ENCODE peak calls at places on chromosomes 12 and 14, in seven cellular contexts. Z, T, I, N, X, J and U are unnamed samples.

GRCh38 chr12:116604151-116604550 is 45.0 kb downstream of the MAP1LC3B2 start:
- DNase-seq in Z (no peak), T (no peak), I (peak; percentile 38), N (no peak), X (no peak), J (no peak), U (peak; percentile 38)

GRCh38 chr12:43306066-43306465 is 245.9 kb downstream of the ADAMTS20 start:
- DNase-seq in Z (no peak), T (peak; percentile 99), I (no peak), N (no peak), X (peak; percentile 29), J (no peak), U (peak; percentile 72)

GRCh38 chr12:88388566-88389269 is 191.6 kb downstream of the KITLG start:
- DNase-seq in Z (no peak), T (peak; percentile 47), I (no peak), N (no peak), X (no peak), J (no peak), U (no peak)

GRCh38 chr12:56297400-56297799 is 2.7 kb downstream of the CS start:
- DNase-seq in Z (no peak), T (no peak), I (no peak), N (no peak), X (peak; percentile 84), J (no peak), U (no peak)

GRCh38 chr12:15152456-15152855 is 68.8 kb downstream of the RERG start:
- DNase-seq in Z (no peak), T (no peak), I (no peak), N (no peak), X (no peak), J (no peak), U (peak; percentile 42)

GRCh38 chr12:40559865-40560264 is 132.4 kb upstream of the CNTN1 start:
- DNase-seq in Z (no peak), T (no peak), I (no peak), N (no peak), X (no peak), J (no peak), U (no peak)

GRCh38 chr12:64627781-64628180 is 17.5 kb downstream of the RASSF3 start:
- DNase-seq in Z (no peak), T (peak; percentile 95), I (no peak), N (no peak), X (no peak), J (no peak), U (peak; percentile 58)

GRCh38 chr14:95620659-95621059 is 65.6 kb upstream of the TCL1B start:
- DNase-seq in Z (no peak), T (no peak), I (no peak), N (no peak), X (no peak), J (no peak), U (no peak)

GRCh38 chr12:90945070-90945649 is 9.8 kb downstream of the CCER1 start:
- DNase-seq in Z (no peak), T (peak; percentile 49), I (no peak), N (no peak), X (no peak), J (no peak), U (peak; percentile 47)

GRCh38 chr14:105660816-105661531 is 134.6 kb downstream of the TMEM121 start:
- DNase-seq in Z (no peak), T (no peak), I (no peak), N (no peak), X (no peak), J (no peak), U (no peak)

GRCh38 chr12:130031571-130032189 is 127.9 kb upstream of the TMEM132D start:
- DNase-seq in Z (peak; percentile 59), T (no peak), I (peak; percentile 84), N (peak; percentile 66), X (peak; percentile 58), J (peak; percentile 91), U (peak; percentile 3)

GRCh38 chr12:107320929-107321618 is 227.7 kb upstream of the CRY1 start:
- DNase-seq in Z (no peak), T (peak; percentile 26), I (peak; percentile 60), N (no peak), X (no peak), J (peak; percentile 70), U (no peak)

GRCh38 chr14:20719777-20720176 is 25.9 kb upstream of the EDDM3A start:
- DNase-seq in Z (no peak), T (no peak), I (no peak), N (no peak), X (no peak), J (no peak), U (no peak)

GRCh38 chr14:103528158-103528511 is 861 bp upstream of the TRMT61A start:
- DNase-seq in Z (no peak), T (no peak), I (no peak), N (no peak), X (no peak), J (no peak), U (peak; percentile 41)

GRCh38 chr12:115191342-115191741 is 507.4 kb upstream of the TBX3 start:
- DNase-seq in Z (no peak), T (no peak), I (no peak), N (no peak), X (no peak), J (no peak), U (no peak)

GRCh38 chr14:67555518-67556090 is 22.5 kb downstream of the PLEKHH1 start:
- DNase-seq in Z (no peak), T (no peak), I (no peak), N (no peak), X (no peak), J (no peak), U (no peak)

GRCh38 chr12:92619730-92620684 is 82.8 kb upstream of the PLEKHG7 start:
- DNase-seq in Z (no peak), T (no peak), I (no peak), N (no peak), X (no peak), J (no peak), U (peak; percentile 34)

GRCh38 chr12:2682301-2683282 is 112.2 kb upstream of the FKBP4 start:
- DNase-seq in Z (no peak), T (peak; percentile 54), I (peak; percentile 90), N (peak; percentile 26), X (peak; percentile 27), J (peak; percentile 91), U (peak; percentile 62)

GRCh38 chr12:25155031-25155576 is 39.9 kb downstream of the DNAI7 start:
- DNase-seq in Z (no peak), T (peak; percentile 87), I (peak; percentile 34), N (peak; percentile 6), X (no peak), J (no peak), U (peak; percentile 59)

GRCh38 chr12:132866251-132866828 is 21.1 kb downstream of the CHFR start:
- DNase-seq in Z (no peak), T (peak; percentile 73), I (peak; percentile 85), N (no peak), X (peak; percentile 67), J (no peak), U (peak; percentile 80)

GRCh38 chr14:102817942-102818940 is 41.0 kb downstream of the TRAF3 start:
- DNase-seq in Z (no peak), T (peak; percentile 54), I (no peak), N (no peak), X (no peak), J (no peak), U (no peak)

GRCh38 chr12:101608301-101609133 is 13.7 kb downstream of the MYBPC1 start:
- DNase-seq in Z (no peak), T (no peak), I (no peak), N (no peak), X (no peak), J (no peak), U (no peak)

GRCh38 chr12:54028324-54029201 is at the start of gene HOXC6:
- DNase-seq in Z (no peak), T (no peak), I (no peak), N (no peak), X (peak; percentile 26), J (no peak), U (peak; percentile 81)

GRCh38 chr12:57479376-57480115 is at the start of gene ARHGAP9:
- DNase-seq in Z (no peak), T (peak; percentile 44), I (no peak), N (no peak), X (no peak), J (no peak), U (no peak)

GRCh38 chr12:87870061-87870460 is 159.1 kb downstream of the C12orf50 start:
- DNase-seq in Z (no peak), T (peak; percentile 51), I (no peak), N (no peak), X (no peak), J (no peak), U (peak; percentile 21)

GRCh38 chr12:2057041-2057792 is 4.4 kb downstream of the CACNA1C start:
- DNase-seq in Z (peak; percentile 73), T (peak; percentile 62), I (peak; percentile 91), N (peak; percentile 85), X (no peak), J (peak; percentile 96), U (peak; percentile 65)

GRCh38 chr14:26276757-26277156 is 321.1 kb downstream of the NOVA1 start:
- DNase-seq in Z (no peak), T (no peak), I (peak; percentile 72), N (peak; percentile 30), X (no peak), J (peak; percentile 52), U (no peak)

GRCh38 chr12:91990525-91990924 is 155.1 kb downstream of the BTG1 start:
- DNase-seq in Z (no peak), T (peak; percentile 63), I (no peak), N (no peak), X (no peak), J (no peak), U (no peak)

GRCh38 chr12:83461326-83461985 is 774.8 kb downstream of the TMTC2 start:
- DNase-seq in Z (no peak), T (no peak), I (peak; percentile 14), N (no peak), X (no peak), J (no peak), U (peak; percentile 2)

DNA sequence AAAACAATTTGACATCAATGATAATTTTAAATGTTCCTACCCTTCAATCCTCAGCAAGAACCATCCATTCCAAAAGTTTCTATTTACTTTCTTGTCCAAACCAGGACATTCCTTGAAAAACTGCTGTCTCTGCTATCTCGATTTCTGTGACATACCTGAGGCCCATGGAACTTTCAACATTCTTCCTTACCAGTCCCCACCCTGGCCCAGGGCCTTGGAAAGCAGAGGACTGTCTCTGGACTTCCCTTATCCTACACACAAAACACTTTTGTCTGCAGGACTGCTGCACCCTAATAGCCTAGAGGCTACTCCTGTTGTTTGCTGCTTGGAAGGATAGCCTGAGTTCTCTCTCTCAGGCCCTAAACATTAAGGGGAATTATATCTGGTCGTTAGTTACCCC is 151.8 kb upstream of the DHRS4 start:
- DNase-seq in Z (no peak), T (no peak), I (no peak), N (no peak), X (peak; percentile 24), J (no peak), U (no peak)
- H2BK120ac ChIP-seq in Z (no peak overlapping the region), T (no peak overlapping the region), I (no peak overlapping the region), N (no peak overlapping the region), X (no peak overlapping the region), J (no peak overlapping the region), U (no peak overlapping the region)

GRCh38 chr12:52312086-52312485 is 9.1 kb downstream of the KRT83 start:
- DNase-seq in Z (no peak), T (no peak), I (no peak), N (no peak), X (no peak), J (peak; percentile 16), U (no peak)
- H2BK120ac ChIP-seq in Z (no peak overlapping the region), T (no peak overlapping the region), I (no peak overlapping the region), N (no peak overlapping the region), X (no peak overlapping the region), J (no peak overlapping the region), U (no peak overlapping the region)

GRCh38 chr14:63650336-63650952 is 8.8 kb upstream of the WDR89 start:
- DNase-seq in Z (no peak), T (peak; percentile 42), I (no peak), N (no peak), X (no peak), J (no peak), U (no peak)
- H2BK120ac ChIP-seq in Z (no peak overlapping the region), T (no peak overlapping the region), I (no peak overlapping the region), N (no peak overlapping the region), X (peak overlapping the region; percentile 96), J (no peak overlapping the region), U (no peak overlapping the region)

GRCh38 chr14:99682809-99683618 is 1.1 kb upstream of the CYP46A1 start:
- DNase-seq in Z (no peak), T (peak; percentile 48), I (peak; percentile 82), N (peak; percentile 83), X (peak; percentile 72), J (peak; percentile 88), U (peak; percentile 66)
- H2BK120ac ChIP-seq in Z (no peak overlapping the region), T (no peak overlapping the region), I (no peak overlapping the region), N (peak overlapping the region; percentile 52), X (peak overlapping the region; percentile 62), J (no peak overlapping the region), U (no peak overlapping the region)